ENCODE peak calls at places on chromosomes 5 and 9, in four cellular contexts. One of them, this sample, is unnamed.

GRCh38 chr9:131633491-131634031 is 88.2 kb downstream of the PRRT1B start:
- DNase-seq in MM.1S: no peak
- DNase-seq in A673: peak
- DNase-seq in mammary epithelial cell: peak
- DNase-seq in this sample: no peak

GRCh38 chr9:91714874-91715615 is 235.0 kb downstream of the ROR2 start:
- DNase-seq in mammary epithelial cell: no peak
- DNase-seq in A673: no peak
- DNase-seq in MM.1S: no peak
- DNase-seq in this sample: no peak

GRCh38 chr5:154015071-154015693 is 23.5 kb downstream of the FAM114A2 start:
- DNase-seq in mammary epithelial cell: no peak
- DNase-seq in MM.1S: no peak
- DNase-seq in A673: peak
- DNase-seq in this sample: no peak

GRCh38 chr9:32378496-32378895 is 5.9 kb upstream of the ACO1 start:
- DNase-seq in mammary epithelial cell: peak
- DNase-seq in MM.1S: peak
- DNase-seq in A673: peak
- DNase-seq in this sample: peak

GRCh38 chr9:79989079-79989478 is 417.3 kb downstream of the TLE4 start:
- DNase-seq in A673: no peak
- DNase-seq in mammary epithelial cell: no peak
- DNase-seq in MM.1S: no peak
- DNase-seq in this sample: no peak

GRCh38 chr5:154190652-154191304 is at the start of gene GALNT10:
- DNase-seq in A673: peak
- DNase-seq in MM.1S: peak
- DNase-seq in mammary epithelial cell: peak
- DNase-seq in this sample: peak

GRCh38 chr9:90055226-90055625 is 450.4 kb downstream of the GADD45G start:
- DNase-seq in A673: no peak
- DNase-seq in mammary epithelial cell: no peak
- DNase-seq in MM.1S: no peak
- DNase-seq in this sample: no peak

GRCh38 chr5:113902917-113903681 is 389.6 kb downstream of the YTHDC2 start:
- DNase-seq in MM.1S: no peak
- DNase-seq in mammary epithelial cell: no peak
- DNase-seq in A673: no peak
- DNase-seq in this sample: no peak

GRCh38 chr5:891117-891836 is 1.3 kb downstream of the BRD9 start:
- DNase-seq in mammary epithelial cell: peak
- DNase-seq in MM.1S: no peak
- DNase-seq in A673: peak
- DNase-seq in this sample: no peak

GRCh38 chr5:125461641-125462072 is 715.2 kb upstream of the ZNF608 start:
- DNase-seq in MM.1S: no peak
- DNase-seq in mammary epithelial cell: peak
- DNase-seq in A673: no peak
- DNase-seq in this sample: no peak

GRCh38 chr5:437281-437771 is 5.7 kb upstream of the EXOC3 start:
- DNase-seq in A673: no peak
- DNase-seq in mammary epithelial cell: no peak
- DNase-seq in MM.1S: no peak
- DNase-seq in this sample: no peak

GRCh38 chr5:143557061-143557818 is 153.8 kb upstream of the NR3C1 start:
- DNase-seq in MM.1S: no peak
- DNase-seq in A673: peak
- DNase-seq in mammary epithelial cell: peak
- DNase-seq in this sample: no peak

GRCh38 chr5:139461698-139462097 is 845 bp downstream of the ECSCR start:
- DNase-seq in MM.1S: no peak
- DNase-seq in mammary epithelial cell: no peak
- DNase-seq in A673: no peak
- DNase-seq in this sample: no peak

GRCh38 chr5:148988328-148988727 is 74.5 kb downstream of the SH3TC2 start:
- DNase-seq in mammary epithelial cell: no peak
- DNase-seq in A673: no peak
- DNase-seq in MM.1S: no peak
- DNase-seq in this sample: no peak

GRCh38 chr5:170293273-170293672 is 4.3 kb downstream of the LCP2 start:
- DNase-seq in MM.1S: no peak
- DNase-seq in mammary epithelial cell: no peak
- DNase-seq in A673: no peak
- DNase-seq in this sample: no peak

GRCh38 chr9:86534572-86535258 is 180.5 kb upstream of the TUT7 start:
- DNase-seq in MM.1S: no peak
- DNase-seq in A673: peak
- DNase-seq in mammary epithelial cell: no peak
- DNase-seq in this sample: no peak

GRCh38 chr5:149251546-149251945 is 20.1 kb upstream of the AFAP1L1 start:
- DNase-seq in A673: no peak
- DNase-seq in mammary epithelial cell: no peak
- DNase-seq in MM.1S: no peak
- DNase-seq in this sample: no peak

GRCh38 chr9:106784076-106784475 is 78.9 kb upstream of the ZNF462 start:
- DNase-seq in MM.1S: no peak
- DNase-seq in mammary epithelial cell: no peak
- DNase-seq in A673: no peak
- DNase-seq in this sample: no peak

GRCh38 chr9:27352457-27353188 is 55.7 kb upstream of the EQTN start:
- DNase-seq in mammary epithelial cell: no peak
- DNase-seq in MM.1S: no peak
- DNase-seq in A673: no peak
- DNase-seq in this sample: no peak

GRCh38 chr9:5628183-5628529 is 751 bp upstream of the RIC1 start:
- DNase-seq in mammary epithelial cell: no peak
- DNase-seq in MM.1S: peak
- DNase-seq in A673: no peak
- DNase-seq in this sample: no peak

GRCh38 chr9:122216798-122217418 is 11.8 kb downstream of the LHX6 start:
- DNase-seq in A673: no peak
- DNase-seq in mammary epithelial cell: no peak
- DNase-seq in MM.1S: no peak
- DNase-seq in this sample: no peak

GRCh38 chr9:122218885-122219855 is 9.6 kb downstream of the LHX6 start:
- DNase-seq in mammary epithelial cell: no peak
- DNase-seq in A673: no peak
- DNase-seq in MM.1S: no peak
- DNase-seq in this sample: no peak

GRCh38 chr9:122217640-122218039 is 11.1 kb downstream of the LHX6 start:
- DNase-seq in MM.1S: no peak
- DNase-seq in A673: no peak
- DNase-seq in mammary epithelial cell: no peak
- DNase-seq in this sample: no peak

GRCh38 chr9:122219856-122220672 is 8.7 kb downstream of the LHX6 start:
- DNase-seq in mammary epithelial cell: no peak
- DNase-seq in MM.1S: no peak
- DNase-seq in A673: no peak
- DNase-seq in this sample: no peak

DNA sequence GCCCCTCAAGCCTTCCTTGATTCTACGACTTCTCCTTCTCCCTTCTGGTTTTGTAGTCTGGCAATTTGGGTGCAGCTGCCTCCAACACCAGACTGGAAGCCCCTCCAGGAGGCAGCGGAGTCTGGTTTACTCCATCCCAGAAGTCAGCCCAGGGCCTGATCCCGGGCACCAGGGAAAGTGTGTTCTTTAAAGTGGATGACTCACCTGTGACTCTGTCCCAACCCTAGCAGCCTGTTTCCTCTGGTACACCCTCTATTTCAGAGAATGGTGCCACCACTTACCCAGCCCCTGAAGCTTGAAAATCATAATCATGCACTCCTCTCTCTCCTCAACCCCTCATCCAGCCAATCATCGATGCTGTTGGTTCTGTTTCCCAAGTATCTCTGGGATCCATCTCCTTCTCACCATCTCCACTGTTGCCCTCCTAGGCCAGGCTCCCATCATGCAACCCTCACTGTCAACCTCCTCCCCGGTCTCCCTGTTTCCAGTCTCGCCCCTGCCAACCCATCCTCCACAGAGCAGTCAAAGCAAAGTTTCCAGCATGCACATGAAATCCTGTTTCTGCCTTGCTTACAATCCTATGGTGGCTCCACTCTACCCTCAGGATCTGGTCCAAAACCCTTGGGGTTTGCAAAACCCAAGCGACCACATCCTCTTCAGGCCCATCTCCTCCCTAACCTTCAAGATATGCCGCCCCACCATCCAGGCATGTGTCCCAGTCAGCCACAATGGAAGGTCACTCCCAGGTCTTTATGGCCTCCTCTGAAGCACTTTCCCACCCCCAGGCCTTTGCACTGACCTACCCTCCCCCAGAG is 10.5 kb downstream of the LHX6 start:
- DNase-seq in A673: no peak
- DNase-seq in mammary epithelial cell: no peak
- DNase-seq in MM.1S: no peak
- DNase-seq in this sample: no peak
- TF ChIP-seq EZH2 in A673: no peak
- TF ChIP-seq EZH2 in mammary epithelial cell: no peak
- TF ChIP-seq EZH2 in MM.1S: no peak
- TF ChIP-seq EZH2 in this sample: no peak

GRCh38 chr5:150671509-150672236 is 10.6 kb downstream of the MYOZ3 start:
- DNase-seq in MM.1S: no peak
- DNase-seq in mammary epithelial cell: no peak
- DNase-seq in A673: no peak
- DNase-seq in this sample: peak
- H3K4me3 ChIP-seq in MM.1S: no peak
- H3K4me3 ChIP-seq in mammary epithelial cell: no peak
- H3K4me3 ChIP-seq in A673: peak
- H3K4me3 ChIP-seq in this sample: peak

DNA sequence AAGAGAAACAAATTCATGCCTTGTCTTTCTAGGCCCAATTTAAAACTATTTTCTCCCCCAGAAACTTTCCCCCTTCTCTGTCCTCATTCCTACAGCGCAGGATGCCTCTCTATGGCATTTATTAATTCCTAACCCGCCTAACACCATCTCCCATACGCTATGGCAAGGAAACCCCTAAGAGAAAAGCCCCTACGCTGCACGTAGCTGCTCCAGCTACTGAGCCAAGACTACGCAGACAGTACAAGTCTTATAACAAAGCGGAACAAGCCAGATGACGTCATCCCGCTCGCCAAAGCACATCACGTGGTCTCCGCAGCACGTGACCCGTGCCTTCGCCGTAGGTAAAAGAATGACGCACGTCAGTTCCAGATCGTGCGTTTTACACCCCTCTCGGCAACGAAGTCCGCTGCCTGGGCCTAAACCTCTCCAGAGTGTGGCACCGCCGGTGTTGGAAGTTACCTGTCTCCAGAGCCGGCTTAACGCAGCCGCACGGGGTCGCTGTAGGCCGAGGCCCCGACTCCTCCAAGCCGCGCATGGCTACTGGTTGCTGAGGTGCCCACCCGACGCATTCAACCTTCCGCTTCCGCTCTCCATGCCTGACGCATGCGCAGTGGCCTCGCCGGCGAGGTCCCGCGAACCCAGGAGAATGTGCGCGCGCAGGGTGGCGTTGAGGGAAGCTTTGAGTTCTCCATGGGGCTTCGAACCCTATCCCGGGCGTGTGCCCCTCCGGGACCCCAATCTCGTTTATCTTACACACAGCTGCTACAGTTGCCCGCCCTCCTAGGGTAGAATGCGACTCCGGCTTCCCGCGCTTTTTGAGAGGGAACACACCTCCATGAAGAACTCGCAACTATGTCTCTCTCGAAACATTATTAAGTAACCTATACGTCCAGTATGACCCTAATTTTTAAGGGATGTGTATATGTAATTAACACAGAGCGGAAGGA is at the start of gene TRMO:
- DNase-seq in A673: peak
- DNase-seq in mammary epithelial cell: peak
- DNase-seq in MM.1S: peak
- DNase-seq in this sample: peak
- TF ChIP-seq EZH2 in A673: no peak
- TF ChIP-seq EZH2 in mammary epithelial cell: no peak
- TF ChIP-seq EZH2 in MM.1S: no peak
- TF ChIP-seq EZH2 in this sample: no peak

GRCh38 chr5:73808916-73809315 is 182.9 kb downstream of the ARHGEF28 start:
- DNase-seq in A673: no peak
- DNase-seq in mammary epithelial cell: no peak
- DNase-seq in MM.1S: no peak
- DNase-seq in this sample: no peak

GRCh38 chr5:73812962-73813588 is 187.1 kb downstream of the ARHGEF28 start:
- DNase-seq in MM.1S: no peak
- DNase-seq in mammary epithelial cell: peak
- DNase-seq in A673: no peak
- DNase-seq in this sample: no peak

GRCh38 chr5:73815631-73816030 is 189.6 kb downstream of the ARHGEF28 start:
- DNase-seq in A673: no peak
- DNase-seq in mammary epithelial cell: peak
- DNase-seq in MM.1S: no peak
- DNase-seq in this sample: no peak

GRCh38 chr5:73814234-73814846 is 188.3 kb downstream of the ARHGEF28 start:
- DNase-seq in MM.1S: no peak
- DNase-seq in A673: no peak
- DNase-seq in mammary epithelial cell: no peak
- DNase-seq in this sample: no peak

GRCh38 chr5:73812457-73812856 is 186.5 kb downstream of the ARHGEF28 start:
- DNase-seq in A673: no peak
- DNase-seq in mammary epithelial cell: peak
- DNase-seq in MM.1S: no peak
- DNase-seq in this sample: no peak
- H3K4me3 ChIP-seq in A673: no peak
- H3K4me3 ChIP-seq in mammary epithelial cell: no peak
- H3K4me3 ChIP-seq in MM.1S: no peak
- H3K4me3 ChIP-seq in this sample: no peak

GRCh38 chr5:88675159-88675757 is 207.7 kb downstream of the MEF2C start:
- DNase-seq in A673: peak
- DNase-seq in MM.1S: peak
- DNase-seq in mammary epithelial cell: no peak
- DNase-seq in this sample: no peak

GRCh38 chr5:88677502-88677901 is 205.5 kb downstream of the MEF2C start:
- DNase-seq in A673: no peak
- DNase-seq in mammary epithelial cell: no peak
- DNase-seq in MM.1S: no peak
- DNase-seq in this sample: no peak

GRCh38 chr5:88676637-88677481 is 206.1 kb downstream of the MEF2C start:
- DNase-seq in A673: no peak
- DNase-seq in MM.1S: no peak
- DNase-seq in mammary epithelial cell: no peak
- DNase-seq in this sample: no peak

GRCh38 chr5:88674262-88675158 is 208.5 kb downstream of the MEF2C start:
- DNase-seq in MM.1S: peak
- DNase-seq in A673: peak
- DNase-seq in mammary epithelial cell: no peak
- DNase-seq in this sample: no peak

GRCh38 chr5:88675758-88676636 is 207.0 kb downstream of the MEF2C start:
- DNase-seq in mammary epithelial cell: no peak
- DNase-seq in MM.1S: peak
- DNase-seq in A673: peak
- DNase-seq in this sample: no peak
- TF ChIP-seq EZH2 in mammary epithelial cell: no peak
- TF ChIP-seq EZH2 in MM.1S: no peak
- TF ChIP-seq EZH2 in A673: no peak
- TF ChIP-seq EZH2 in this sample: no peak

GRCh38 chr5:56819027-56819881 is 3.9 kb downstream of the MAP3K1 start:
- DNase-seq in A673: peak
- DNase-seq in mammary epithelial cell: peak
- DNase-seq in MM.1S: no peak
- DNase-seq in this sample: no peak
- H3K4me3 ChIP-seq in A673: peak
- H3K4me3 ChIP-seq in mammary epithelial cell: peak
- H3K4me3 ChIP-seq in MM.1S: peak
- H3K4me3 ChIP-seq in this sample: no peak

GRCh38 chr5:77623341-77623740 is 15.2 kb downstream of the OTP start:
- DNase-seq in MM.1S: no peak
- DNase-seq in A673: no peak
- DNase-seq in mammary epithelial cell: no peak
- DNase-seq in this sample: no peak
- TF ChIP-seq EZH2 in MM.1S: no peak
- TF ChIP-seq EZH2 in A673: no peak
- TF ChIP-seq EZH2 in mammary epithelial cell: no peak
- TF ChIP-seq EZH2 in this sample: no peak

This sample was measured in DND-41.